ENCODE peak calls at places on chromosomes 16 and 17, in six cellular contexts. H, X, C, S, P and N are unnamed samples.

GRCh38 chr17:8277317-8277716 is 11.2 kb upstream of the RANGRF start:
- DNase-seq in H (no peak), X (no peak), C (no peak), S (no peak), P (no peak), N (no peak)

GRCh38 chr17:6495450-6496115 is 51.3 kb downstream of the PIMREG start:
- DNase-seq in H (no peak), X (no peak), C (peak), S (no peak), P (no peak), N (no peak)

GRCh38 chr17:49917771-49918170 is 51.2 kb upstream of the DLX4 start:
- DNase-seq in H (no peak), X (no peak), C (no peak), S (no peak), P (no peak), N (no peak)

GRCh38 chr17:49101054-49101534 is 31.5 kb upstream of the B4GALNT2 start:
- DNase-seq in H (peak), X (no peak), C (no peak), S (peak), P (no peak), N (no peak)

GRCh38 chr17:37429442-37429841 is 22.8 kb downstream of the TADA2A start:
- DNase-seq in H (no peak), X (no peak), C (no peak), S (no peak), P (no peak), N (no peak)

GRCh38 chr17:2564876-2565275 is 28.6 kb upstream of the PAFAH1B1 start:
- DNase-seq in H (no peak), X (no peak), C (no peak), S (no peak), P (no peak), N (no peak)

GRCh38 chr16:5851583-5851982 is 754.0 kb upstream of the EEF2KMT start:
- DNase-seq in H (no peak), X (no peak), C (no peak), S (no peak), P (no peak), N (no peak)

GRCh38 chr16:57283214-57283955 is 1.1 kb downstream of the PLLP start:
- DNase-seq in H (no peak), X (no peak), C (no peak), S (no peak), P (no peak), N (no peak)

GRCh38 chr16:3182608-3183444 is 5.2 kb upstream of the OR1F1 start:
- DNase-seq in H (no peak), X (no peak), C (no peak), S (peak), P (peak), N (no peak)
- TF ChIP-seq CTCF in H (peak), X (no peak), C (peak), S (peak), P (no peak), N (peak)

GRCh38 chr17:45022288-45022648 is 29.2 kb downstream of the DCAKD start:
- DNase-seq in H (no peak), X (no peak), C (no peak), S (no peak), P (no peak), N (no peak)
- TF ChIP-seq CTCF in H (no peak), X (no peak), C (no peak), S (peak), P (peak), N (peak)

GRCh38 chr16:89562027-89562599 is 1.6 kb downstream of the RPL13 start:
- DNase-seq in H (no peak), X (no peak), C (no peak), S (no peak), P (no peak), N (no peak)
- TF ChIP-seq CTCF in H (no peak), X (no peak), C (no peak), S (no peak), P (no peak), N (no peak)

GRCh38 chr16:85587763-85588474 is 25.2 kb upstream of the GSE1 start:
- DNase-seq in H (no peak), X (no peak), C (no peak), S (no peak), P (no peak), N (no peak)
- TF ChIP-seq CTCF in H (no peak), X (no peak), C (no peak), S (no peak), P (no peak), N (no peak)

GRCh38 chr16:47499080-47499699 is 38.1 kb downstream of the PHKB start:
- DNase-seq in H (no peak), X (no peak), C (no peak), S (no peak), P (no peak), N (no peak)
- TF ChIP-seq CTCF in H (no peak), X (no peak), C (no peak), S (no peak), P (no peak), N (no peak)